ENCODE peak calls at places on chromosome 5, in nine cellular contexts. C is adipocyte; X is nucleus accumbens; V is RWPE1; O is amniotic stem cell; W is lower leg skin; L is Calu3; Q is activated naive CD8-positive, alpha-beta T cell treated with anti-CD3 and anti-CD28 coated beads, Interleukin-2, amount 50 U/mL, for 16 hours; T is AG09319. Z is an unnamed sample.

GRCh38 chr5:154308457-154309360 is 118.2 kb downstream of the GALNT10 start:
- DNase-seq in O (peak; percentile 58), X (no peak), T (no peak), Q (no peak), V (no peak), C (peak; percentile 60), W (no peak), L (no peak), Z (no peak)

GRCh38 chr5:13946111-13946510 is 1.6 kb upstream of the DNAH5 start:
- DNase-seq in T (peak; percentile 60), Q (no peak), X (no peak), C (peak; percentile 29), V (no peak), L (no peak), W (peak; percentile 26), O (no peak), Z (no peak)

GRCh38 chr5:93062548-93062947 is 518.5 kb downstream of the NR2F1-AS1 start:
- DNase-seq in X (no peak), V (peak; percentile 15), C (no peak), Q (no peak), T (no peak), W (no peak), L (no peak), O (no peak), Z (no peak)

GRCh38 chr5:66830636-66831035 is 234.4 kb downstream of the MAST4 start:
- DNase-seq in O (no peak), L (no peak), T (no peak), V (no peak), Q (no peak), C (no peak), W (no peak), X (no peak), Z (no peak)

GRCh38 chr5:101590384-101590783 is 687.3 kb upstream of the ST8SIA4 start:
- DNase-seq in O (no peak), X (no peak), V (no peak), C (peak; percentile 4), T (no peak), W (no peak), Q (no peak), L (peak; percentile 4), Z (no peak)

GRCh38 chr5:113804264-113804663 is 290.8 kb downstream of the YTHDC2 start:
- DNase-seq in C (no peak), V (peak; percentile 28), O (no peak), W (no peak), Q (no peak), X (no peak), L (peak; percentile 3), T (no peak), Z (no peak)

GRCh38 chr5:141668601-141669265 is 13.3 kb downstream of the ARAP3 start:
- DNase-seq in L (no peak), X (no peak), T (no peak), C (no peak), V (no peak), O (no peak), W (no peak), Q (no peak), Z (no peak)

GRCh38 chr5:141077826-141078225 is 16.6 kb upstream of the PCDHB2 start:
- DNase-seq in Q (no peak), W (no peak), V (no peak), C (no peak), X (no peak), L (no peak), T (no peak), O (no peak), Z (no peak)

GRCh38 chr5:160467555-160468418 is 46.1 kb downstream of the PTTG1 start:
- DNase-seq in O (peak; percentile 65), V (no peak), Q (peak; percentile 32), X (peak; percentile 11), W (peak; percentile 75), C (peak; percentile 90), L (peak; percentile 95), T (peak; percentile 62), Z (peak; percentile 79)

Z was measured in pulmonary artery endothelial cell.